ENCODE peak calls at places on chromosomes 1 and 21, in four cellular contexts. F, U, I and Y are unnamed samples.

GRCh38 chr1:237411621-237412020 is 369.6 kb downstream of the RYR2 start:
- DNase-seq in F (peak; percentile 64), U (no peak), I (no peak), Y (no peak)

GRCh38 chr1:101187287-101187686 is 49.5 kb upstream of the S1PR1 start:
- DNase-seq in F (no peak), U (peak; percentile 42), I (no peak), Y (no peak)

GRCh38 chr21:17514124-17514481 is 1.3 kb downstream of the CXADR start:
- DNase-seq in F (no peak), U (peak; percentile 41), I (no peak), Y (no peak)

GRCh38 chr1:50266509-50266908 is 156.7 kb downstream of the DMRTA2 start:
- DNase-seq in F (no peak), U (peak; percentile 12), I (no peak), Y (no peak)

GRCh38 chr1:182725264-182725965 is 41.0 kb upstream of the RGS8 start:
- DNase-seq in F (no peak), U (peak; percentile 11), I (no peak), Y (peak; percentile 16)

GRCh38 chr1:153734380-153735089 is 6.7 kb downstream of the INTS3 start:
- DNase-seq in F (no peak), U (no peak), I (no peak), Y (no peak)

GRCh38 chr1:59730302-59730701 is 84.4 kb upstream of the HOOK1 start:
- DNase-seq in F (no peak), U (peak; percentile 54), I (no peak), Y (no peak)

GRCh38 chr1:112693821-112694220 is 13.1 kb downstream of the RHOC start:
- DNase-seq in F (no peak), U (no peak), I (no peak), Y (no peak)

GRCh38 chr1:8061210-8061609 is 35.1 kb upstream of the ERRFI1 start:
- DNase-seq in F (peak; percentile 97), U (peak; percentile 94), I (no peak), Y (no peak)